ENCODE peak calls at places on chromosomes 5 and 9, in four cellular contexts. T is body of pancreas, P is fibroblast of lung, W is esophagus squamous epithelium. R is an unnamed sample. For H3K9me3, the result is how much of the 10 kb centered on the place peaks cover.

GRCh38 chr5:81755320-81755719 is 4.4 kb upstream of the SSBP2 start:
- DNase-seq in W (no peak), P (peak), T (peak), R (peak)

GRCh38 chr5:159911349-159911748 is 4.9 kb upstream of the ADRA1B start:
- DNase-seq in P (no peak), T (no peak), W (no peak), R (no peak)

GRCh38 chr5:128111818-128112448 is 28.4 kb downstream of the SLC12A2 start:
- DNase-seq in P (no peak), T (no peak), W (no peak), R (no peak)

GRCh38 chr9:133483611-133484010 is 4.7 kb upstream of the SLC2A6 start:
- DNase-seq in P (no peak), W (no peak), T (no peak), R (no peak)

GRCh38 chr9:14238518-14238917 is 75.4 kb downstream of the NFIB start:
- DNase-seq in W (no peak), P (peak), T (no peak), R (no peak)

GRCh38 chr9:90641868-90642558 is 611 bp downstream of the DIRAS2 start:
- DNase-seq in W (no peak), T (no peak), P (no peak), R (no peak)

GRCh38 chr9:90331826-90332575 is 310.6 kb downstream of the DIRAS2 start:
- DNase-seq in W (no peak), T (no peak), P (peak), R (no peak)

GRCh38 chr5:88944751-88945507 is 61.9 kb upstream of the MEF2C start:
- DNase-seq in T (no peak), W (no peak), P (peak), R (no peak)

GRCh38 chr9:69470186-69470977 is 145.4 kb downstream of the ENTREP1 start:
- DNase-seq in P (no peak), W (no peak), T (no peak), R (no peak)

GRCh38 chr9:2307480-2307879 is 292.3 kb downstream of the SMARCA2 start:
- DNase-seq in T (no peak), W (no peak), P (no peak), R (no peak)

GRCh38 chr5:141637266-141637692 is 482 bp downstream of the RELL2 start:
- DNase-seq in W (no peak), P (no peak), T (no peak), R (no peak)

GRCh38 chr5:110865400-110866094 is 126.7 kb downstream of the SLC25A46 start:
- DNase-seq in P (no peak), T (peak), W (no peak), R (no peak)

GRCh38 chr9:129889936-129890717 is 54.9 kb downstream of the USP20 start:
- DNase-seq in W (no peak), P (no peak), T (no peak), R (no peak)

GRCh38 chr5:108386345-108387061 is 4.6 kb upstream of the FBXL17 start:
- DNase-seq in P (peak), T (no peak), W (no peak), R (no peak)

GRCh38 chr5:178288373-178289368 is 56.1 kb upstream of the PHYKPL start:
- DNase-seq in P (no peak), W (no peak), T (no peak), R (no peak)

GRCh38 chr5:174693697-174694400 is 30.5 kb upstream of the MSX2 start:
- DNase-seq in P (no peak), T (peak), W (no peak), R (no peak)

GRCh38 chr9:19512432-19512831 is 103.6 kb downstream of the ACER2 start:
- DNase-seq in W (no peak), T (no peak), P (no peak), R (no peak)

GRCh38 chr5:134110382-134110781 is 4.1 kb upstream of the TCF7 start:
- DNase-seq in P (no peak), W (no peak), T (no peak), R (no peak)

GRCh38 chr5:89878140-89878570 is 531.4 kb downstream of the CETN3 start:
- DNase-seq in P (peak), T (no peak), W (no peak), R (no peak)

GRCh38 chr5:37615184-37615583 is 224.7 kb downstream of the GDNF start:
- DNase-seq in P (peak), T (no peak), W (no peak), R (no peak)

GRCh38 chr5:33957789-33958575 is 21.8 kb downstream of the RXFP3 start:
- DNase-seq in W (no peak), T (no peak), P (no peak), R (no peak)

GRCh38 chr5:124973613-124974130 is 227.2 kb upstream of the ZNF608 start:
- DNase-seq in P (no peak), W (no peak), T (no peak), R (no peak)

GRCh38 chr5:146291421-146292074 is 47.1 kb upstream of the POU4F3 start:
- DNase-seq in W (no peak), P (peak), T (no peak), R (no peak)

GRCh38 chr5:84362061-84362720 is 22.5 kb downstream of the EDIL3 start:
- DNase-seq in T (no peak), W (no peak), P (peak), R (no peak)

GRCh38 chr9:86545085-86545484 is 190.9 kb upstream of the TUT7 start:
- DNase-seq in T (no peak), W (no peak), P (peak), R (no peak)

GRCh38 chr5:172827843-172828242 is 6.2 kb upstream of the ERGIC1 start:
- DNase-seq in P (no peak), T (no peak), W (no peak), R (peak)

GRCh38 chr9:91697201-91697600 is 252.8 kb downstream of the ROR2 start:
- DNase-seq in T (no peak), W (no peak), P (no peak), R (no peak)

GRCh38 chr5:44787731-44788130 is 21.0 kb upstream of the MRPS30 start:
- DNase-seq in T (no peak), P (no peak), W (no peak), R (no peak)
- H3K9me3 ChIP-seq in T (under half), P (under half), W (under half), R (under half)

GRCh38 chr9:25472681-25473080 is 205.6 kb downstream of the TUSC1 start:
- DNase-seq in W (no peak), P (no peak), T (no peak), R (no peak)

GRCh38 chr9:25472085-25472607 is 206.1 kb downstream of the TUSC1 start:
- DNase-seq in T (no peak), W (no peak), P (no peak), R (no peak)
- H3K9me3 ChIP-seq in T (under half), W (under half), P (under half), R (under half)

GRCh38 chr9:137918331-137919094 is 40.9 kb downstream of the CACNA1B start:
- DNase-seq in P (no peak), T (no peak), W (no peak), R (no peak)

GRCh38 chr9:137917795-137918194 is 40.2 kb downstream of the CACNA1B start:
- DNase-seq in P (no peak), W (no peak), T (no peak), R (no peak)

GRCh38 chr9:137920753-137921152 is 43.2 kb downstream of the CACNA1B start:
- DNase-seq in W (no peak), T (no peak), P (no peak), R (no peak)

GRCh38 chr9:137919095-137919465 is 41.5 kb downstream of the CACNA1B start:
- DNase-seq in T (no peak), W (no peak), P (no peak), R (no peak)

DNA sequence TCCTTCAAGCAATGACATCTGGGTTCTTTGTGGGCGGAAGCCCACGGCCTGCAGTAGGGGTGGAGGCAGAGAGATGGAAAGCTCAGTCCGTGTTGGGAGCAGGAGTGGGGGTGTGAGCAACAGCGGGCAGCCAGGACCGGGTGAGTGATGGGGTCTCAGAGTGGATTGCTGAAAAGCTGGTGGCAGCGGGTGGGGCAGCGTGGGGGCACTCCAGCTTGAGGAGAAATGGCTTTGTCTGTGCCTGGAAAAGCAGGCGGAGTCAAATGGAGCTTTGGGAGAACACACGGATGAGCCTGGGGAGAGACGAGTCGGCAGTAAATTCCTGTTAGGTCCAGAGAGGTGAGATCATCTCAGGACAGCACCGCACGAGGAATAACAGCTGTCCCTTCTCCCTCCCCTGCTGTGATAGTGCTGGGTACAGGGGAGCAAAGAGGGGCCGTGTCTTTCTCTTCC is 42.1 kb downstream of the CACNA1B start:
- DNase-seq in W (no peak), P (no peak), T (no peak), R (no peak)
- H3K9me3 ChIP-seq in W (under half), P (under half), T (under half), R (under half)

GRCh38 chr5:2586016-2586715 is 165.3 kb downstream of the IRX2 start:
- DNase-seq in P (no peak), T (no peak), W (no peak), R (no peak)
- H3K9me3 ChIP-seq in P (under half), T (under half), W (under half), R (under half)

GRCh38 chr5:119301947-119302346 is 53.9 kb upstream of the TNFAIP8 start:
- DNase-seq in P (peak), W (no peak), T (no peak), R (no peak)

GRCh38 chr5:119300311-119300670 is 55.5 kb upstream of the TNFAIP8 start:
- DNase-seq in P (no peak), T (no peak), W (no peak), R (no peak)

GRCh38 chr5:119302449-119302848 is 53.4 kb upstream of the TNFAIP8 start:
- DNase-seq in T (no peak), W (no peak), P (no peak), R (no peak)

GRCh38 chr5:119302916-119303897 is 52.6 kb upstream of the TNFAIP8 start:
- DNase-seq in P (peak), W (no peak), T (no peak), R (no peak)

DNA sequence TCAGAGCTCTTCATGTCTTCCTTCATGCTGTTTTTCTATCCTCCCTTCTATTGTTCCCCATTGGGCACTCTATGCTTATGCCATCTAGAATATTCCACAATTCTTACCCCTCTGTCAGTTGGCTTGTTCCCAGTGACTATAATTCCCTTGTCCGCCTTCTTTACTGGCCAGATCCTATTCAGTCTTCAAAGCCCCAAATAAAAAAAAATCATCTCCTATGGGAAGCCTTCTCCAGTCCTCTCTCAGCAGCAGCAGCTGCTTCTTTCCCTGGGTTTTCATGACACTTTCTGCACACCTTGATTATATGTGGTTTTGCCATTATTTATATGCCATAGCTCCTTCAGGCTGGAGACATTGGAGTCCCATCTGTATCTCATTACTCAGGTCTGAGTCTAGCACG is 54.6 kb upstream of the TNFAIP8 start:
- DNase-seq in T (no peak), W (no peak), P (no peak), R (no peak)
- H3K9me3 ChIP-seq in T (under half), W (under half), P (under half), R (under half)

GRCh38 chr5:2584579-2584978 is 166.9 kb downstream of the IRX2 start:
- DNase-seq in W (no peak), T (no peak), P (no peak), R (no peak)

GRCh38 chr5:2582507-2582906 is 169.0 kb downstream of the IRX2 start:
- DNase-seq in W (no peak), P (no peak), T (no peak), R (no peak)

GRCh38 chr5:2579126-2579525 is 172.4 kb downstream of the IRX2 start:
- DNase-seq in P (no peak), T (no peak), W (no peak), R (no peak)

GRCh38 chr5:2581418-2581817 is 170.1 kb downstream of the IRX2 start:
- DNase-seq in T (no peak), P (no peak), W (no peak), R (no peak)

GRCh38 chr5:2582106-2582505 is 169.4 kb downstream of the IRX2 start:
- DNase-seq in P (no peak), T (no peak), W (no peak), R (no peak)
- H3K9me3 ChIP-seq in P (under half), T (under half), W (under half), R (under half)

GRCh38 chr5:158456756-158457155 is 597.8 kb upstream of the CLINT1 start:
- DNase-seq in W (no peak), P (peak), T (no peak), R (no peak)
- H3K9me3 ChIP-seq in W (under half), P (under half), T (under half), R (under half)

GRCh38 chr9:73855206-73855605 is 641.9 kb upstream of the RORB start:
- DNase-seq in W (no peak), T (no peak), P (no peak), R (no peak)
- H3K9me3 ChIP-seq in W (under half), T (under half), P (under half), R (under half)